ENCODE peak calls at places on chromosomes 4 and X, in seven cellular contexts. One of them, this sample, is unnamed.
A peak's percentile ranks its signal among the peaks of the same experiment; 100 is the strongest.

GRCh38 chrX:2664497-2664896 is 26.6 kb upstream of the CD99 start:
- DNase-seq in NB4: no peak
- DNase-seq in fibroblast of pulmonary artery: peak; percentile 86
- DNase-seq in GM23248: peak; percentile 92
- DNase-seq in GM12865: no peak
- DNase-seq in H7: no peak
- DNase-seq in AG10803: peak; percentile 81
- DNase-seq in this sample: no peak

GRCh38 chr4:27381806-27382205 is 521.2 kb downstream of the STIM2 start:
- DNase-seq in NB4: no peak
- DNase-seq in fibroblast of pulmonary artery: no peak
- DNase-seq in GM23248: peak; percentile 20
- DNase-seq in GM12865: no peak
- DNase-seq in H7: peak; percentile 7
- DNase-seq in AG10803: no peak
- DNase-seq in this sample: no peak

GRCh38 chr4:54254116-54254914 is 25.2 kb downstream of the PDGFRA start:
- DNase-seq in NB4: no peak
- DNase-seq in fibroblast of pulmonary artery: no peak
- DNase-seq in GM23248: peak; percentile 58
- DNase-seq in GM12865: no peak
- DNase-seq in H7: no peak
- DNase-seq in AG10803: peak; percentile 22
- DNase-seq in this sample: no peak

GRCh38 chrX:105221374-105221773 is 880 bp upstream of the TEX13A start:
- DNase-seq in NB4: peak; percentile 2
- DNase-seq in fibroblast of pulmonary artery: no peak
- DNase-seq in GM23248: no peak
- DNase-seq in GM12865: no peak
- DNase-seq in H7: no peak
- DNase-seq in AG10803: no peak
- DNase-seq in this sample: no peak

GRCh38 chrX:37809970-37810369 is 30.1 kb downstream of the CYBB start:
- DNase-seq in NB4: no peak
- DNase-seq in fibroblast of pulmonary artery: no peak
- DNase-seq in GM23248: no peak
- DNase-seq in GM12865: peak; percentile 14
- DNase-seq in H7: no peak
- DNase-seq in AG10803: no peak
- DNase-seq in this sample: no peak

GRCh38 chr4:136442447-136442846 is 1089.8 kb downstream of the PCDH18 start:
- DNase-seq in NB4: no peak
- DNase-seq in fibroblast of pulmonary artery: no peak
- DNase-seq in GM23248: no peak
- DNase-seq in GM12865: no peak
- DNase-seq in H7: no peak
- DNase-seq in AG10803: no peak
- DNase-seq in this sample: no peak

GRCh38 chr4:113146876-113147358 is 97.5 kb downstream of the ANK2 start:
- DNase-seq in NB4: no peak
- DNase-seq in fibroblast of pulmonary artery: no peak
- DNase-seq in GM23248: peak; percentile 59
- DNase-seq in GM12865: peak; percentile 22
- DNase-seq in H7: no peak
- DNase-seq in AG10803: peak; percentile 26
- DNase-seq in this sample: peak; percentile 3

GRCh38 chr4:139814285-139815015 is 148.8 kb downstream of the MGST2 start:
- DNase-seq in NB4: peak; percentile 13
- DNase-seq in fibroblast of pulmonary artery: peak; percentile 65
- DNase-seq in GM23248: peak; percentile 59
- DNase-seq in GM12865: no peak
- DNase-seq in H7: no peak
- DNase-seq in AG10803: peak; percentile 48
- DNase-seq in this sample: no peak

GRCh38 chr4:66097271-66097670 is 427.0 kb upstream of the EPHA5 start:
- DNase-seq in NB4: no peak
- DNase-seq in fibroblast of pulmonary artery: no peak
- DNase-seq in GM23248: no peak
- DNase-seq in GM12865: no peak
- DNase-seq in H7: no peak
- DNase-seq in AG10803: no peak
- DNase-seq in this sample: no peak

GRCh38 chr4:123811763-123812390 is 415.3 kb downstream of the SPRY1 start:
- DNase-seq in NB4: no peak
- DNase-seq in fibroblast of pulmonary artery: no peak
- DNase-seq in GM23248: peak; percentile 10
- DNase-seq in GM12865: peak; percentile 5
- DNase-seq in H7: no peak
- DNase-seq in AG10803: no peak
- DNase-seq in this sample: no peak

GRCh38 chrX:110395877-110396276 is 37.2 kb downstream of the RTL9 start:
- DNase-seq in NB4: no peak
- DNase-seq in fibroblast of pulmonary artery: no peak
- DNase-seq in GM23248: peak; percentile 58
- DNase-seq in GM12865: no peak
- DNase-seq in H7: no peak
- DNase-seq in AG10803: no peak
- DNase-seq in this sample: no peak

GRCh38 chr4:11483076-11483475 is 54.4 kb upstream of the HS3ST1 start:
- DNase-seq in NB4: peak; percentile 81
- DNase-seq in fibroblast of pulmonary artery: peak; percentile 39
- DNase-seq in GM23248: no peak
- DNase-seq in GM12865: no peak
- DNase-seq in H7: no peak
- DNase-seq in AG10803: no peak
- DNase-seq in this sample: no peak

GRCh38 chr4:78654809-78655208 is 103.2 kb downstream of the ANXA3 start:
- DNase-seq in NB4: peak; percentile 39
- DNase-seq in fibroblast of pulmonary artery: peak; percentile 42
- DNase-seq in GM23248: peak; percentile 72
- DNase-seq in GM12865: no peak
- DNase-seq in H7: no peak
- DNase-seq in AG10803: peak; percentile 90
- DNase-seq in this sample: no peak
- H3K4me3 ChIP-seq in NB4: no peak overlapping the region
- H3K4me3 ChIP-seq in fibroblast of pulmonary artery: no peak overlapping the region
- H3K4me3 ChIP-seq in GM23248: peak overlapping the region; percentile 8
- H3K4me3 ChIP-seq in GM12865: no peak overlapping the region
- H3K4me3 ChIP-seq in H7: no peak overlapping the region
- H3K4me3 ChIP-seq in AG10803: no peak overlapping the region
- H3K4me3 ChIP-seq in this sample: no peak overlapping the region

GRCh38 chrX:10174810-10175209 is 18.0 kb downstream of the CLCN4 start:
- DNase-seq in NB4: no peak
- DNase-seq in fibroblast of pulmonary artery: no peak
- DNase-seq in GM23248: peak; percentile 23
- DNase-seq in GM12865: no peak
- DNase-seq in H7: no peak
- DNase-seq in AG10803: peak; percentile 55
- DNase-seq in this sample: no peak

GRCh38 chrX:10174051-10174450 is 17.3 kb downstream of the CLCN4 start:
- DNase-seq in NB4: no peak
- DNase-seq in fibroblast of pulmonary artery: no peak
- DNase-seq in GM23248: no peak
- DNase-seq in GM12865: no peak
- DNase-seq in H7: no peak
- DNase-seq in AG10803: no peak
- DNase-seq in this sample: no peak

GRCh38 chrX:10172867-10173266 is 16.1 kb downstream of the CLCN4 start:
- DNase-seq in NB4: no peak
- DNase-seq in fibroblast of pulmonary artery: no peak
- DNase-seq in GM23248: peak; percentile 7
- DNase-seq in GM12865: no peak
- DNase-seq in H7: peak; percentile 71
- DNase-seq in AG10803: peak; percentile 6
- DNase-seq in this sample: no peak

GRCh38 chrX:10175317-10175871 is 18.6 kb downstream of the CLCN4 start:
- DNase-seq in NB4: peak; percentile 4
- DNase-seq in fibroblast of pulmonary artery: peak; percentile 67
- DNase-seq in GM23248: peak; percentile 74
- DNase-seq in GM12865: no peak
- DNase-seq in H7: no peak
- DNase-seq in AG10803: peak; percentile 62
- DNase-seq in this sample: no peak

GRCh38 chrX:10173331-10173900 is 16.6 kb downstream of the CLCN4 start:
- DNase-seq in NB4: no peak
- DNase-seq in fibroblast of pulmonary artery: peak; percentile 89
- DNase-seq in GM23248: peak; percentile 89
- DNase-seq in GM12865: no peak
- DNase-seq in H7: peak; percentile 91
- DNase-seq in AG10803: peak; percentile 77
- DNase-seq in this sample: no peak
- H3K4me3 ChIP-seq in NB4: no peak overlapping the region
- H3K4me3 ChIP-seq in fibroblast of pulmonary artery: no peak overlapping the region
- H3K4me3 ChIP-seq in GM23248: peak overlapping the region; percentile 67
- H3K4me3 ChIP-seq in GM12865: no peak overlapping the region
- H3K4me3 ChIP-seq in H7: peak overlapping the region; percentile 34
- H3K4me3 ChIP-seq in AG10803: no peak overlapping the region
- H3K4me3 ChIP-seq in this sample: no peak overlapping the region

GRCh38 chr4:176064539-176064938 is 1.1 kb upstream of the WDR17 start:
- DNase-seq in NB4: no peak
- DNase-seq in fibroblast of pulmonary artery: no peak
- DNase-seq in GM23248: no peak
- DNase-seq in GM12865: no peak
- DNase-seq in H7: no peak
- DNase-seq in AG10803: no peak
- DNase-seq in this sample: no peak

GRCh38 chr4:176063718-176064117 is 1.9 kb upstream of the WDR17 start:
- DNase-seq in NB4: no peak
- DNase-seq in fibroblast of pulmonary artery: no peak
- DNase-seq in GM23248: no peak
- DNase-seq in GM12865: no peak
- DNase-seq in H7: no peak
- DNase-seq in AG10803: no peak
- DNase-seq in this sample: no peak

GRCh38 chr4:176066757-176067156 is 1.1 kb downstream of the WDR17 start:
- DNase-seq in NB4: no peak
- DNase-seq in fibroblast of pulmonary artery: no peak
- DNase-seq in GM23248: no peak
- DNase-seq in GM12865: no peak
- DNase-seq in H7: no peak
- DNase-seq in AG10803: no peak
- DNase-seq in this sample: no peak

DNA sequence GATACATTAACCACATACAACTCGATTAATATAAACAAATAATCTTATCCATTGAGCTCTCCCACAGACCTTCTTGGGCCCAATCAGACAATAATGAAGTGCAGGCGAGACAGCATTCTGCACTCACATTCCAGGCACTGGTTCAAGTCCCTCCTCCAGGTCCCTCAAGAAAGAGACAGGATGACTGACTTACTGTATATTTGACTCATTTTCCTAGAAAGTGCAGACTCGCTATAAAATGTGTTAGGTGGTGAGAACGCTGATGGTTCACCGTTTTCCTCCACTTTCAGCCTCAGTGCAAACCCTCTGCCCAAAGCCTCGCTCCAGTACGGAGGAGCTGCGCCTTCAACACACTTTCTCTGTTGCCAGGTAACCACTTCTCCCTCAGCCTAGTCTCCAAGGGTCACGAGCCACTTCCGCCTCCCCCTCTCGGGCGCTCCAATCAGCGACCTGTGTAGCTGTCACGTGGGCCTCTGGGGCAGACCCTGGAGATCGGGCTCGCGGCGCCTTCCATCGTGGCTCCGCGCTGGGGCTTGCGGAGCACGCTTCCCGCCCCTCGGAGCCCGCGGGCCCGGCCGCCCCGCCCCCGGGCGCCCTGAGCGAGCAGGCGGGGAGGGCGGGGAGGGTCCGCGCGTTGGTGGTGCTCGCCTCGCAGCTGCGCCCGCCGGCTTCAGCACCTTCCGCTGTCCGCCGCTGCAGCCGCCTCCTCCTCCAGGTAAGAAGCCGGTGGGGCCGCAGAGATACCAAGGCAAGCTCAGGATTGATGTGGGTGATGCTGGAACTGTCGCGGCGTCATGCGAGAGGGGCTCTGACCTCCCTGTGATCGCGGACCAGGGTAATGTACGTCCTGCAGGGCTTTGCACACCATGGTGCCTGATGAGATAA is at the start of gene WDR17:
- DNase-seq in NB4: no peak
- DNase-seq in fibroblast of pulmonary artery: peak; percentile 57
- DNase-seq in GM23248: peak; percentile 74
- DNase-seq in GM12865: peak; percentile 93
- DNase-seq in H7: peak; percentile 93
- DNase-seq in AG10803: peak; percentile 58
- DNase-seq in this sample: peak; percentile 93
- H3K4me3 ChIP-seq in NB4: no peak within 1 kb of the TSS
- H3K4me3 ChIP-seq in fibroblast of pulmonary artery: peak within 1 kb of the TSS; percentile 55
- H3K4me3 ChIP-seq in GM23248: peak within 1 kb of the TSS; percentile 72
- H3K4me3 ChIP-seq in GM12865: peak within 1 kb of the TSS; percentile 57
- H3K4me3 ChIP-seq in H7: peak within 1 kb of the TSS; percentile 56
- H3K4me3 ChIP-seq in AG10803: peak within 1 kb of the TSS; percentile 67
- H3K4me3 ChIP-seq in this sample: peak within 1 kb of the TSS; percentile 86

GRCh38 chrX:23559975-23560374 is 107.3 kb upstream of the PRDX4 start:
- DNase-seq in NB4: no peak
- DNase-seq in fibroblast of pulmonary artery: no peak
- DNase-seq in GM23248: no peak
- DNase-seq in GM12865: no peak
- DNase-seq in H7: peak; percentile 25
- DNase-seq in AG10803: no peak
- DNase-seq in this sample: no peak

GRCh38 chrX:23554304-23554703 is 113.0 kb upstream of the PRDX4 start:
- DNase-seq in NB4: peak; percentile 46
- DNase-seq in fibroblast of pulmonary artery: peak; percentile 64
- DNase-seq in GM23248: peak; percentile 53
- DNase-seq in GM12865: peak; percentile 47
- DNase-seq in H7: peak; percentile 30
- DNase-seq in AG10803: peak; percentile 33
- DNase-seq in this sample: peak; percentile 20

GRCh38 chrX:23552289-23552688 is 115.0 kb upstream of the PRDX4 start:
- DNase-seq in NB4: no peak
- DNase-seq in fibroblast of pulmonary artery: no peak
- DNase-seq in GM23248: no peak
- DNase-seq in GM12865: no peak
- DNase-seq in H7: no peak
- DNase-seq in AG10803: no peak
- DNase-seq in this sample: no peak

GRCh38 chrX:23557070-23557469 is 110.2 kb upstream of the PRDX4 start:
- DNase-seq in NB4: peak; percentile 2
- DNase-seq in fibroblast of pulmonary artery: peak; percentile 26
- DNase-seq in GM23248: no peak
- DNase-seq in GM12865: peak; percentile 74
- DNase-seq in H7: no peak
- DNase-seq in AG10803: no peak
- DNase-seq in this sample: no peak
- H3K4me3 ChIP-seq in NB4: no peak overlapping the region
- H3K4me3 ChIP-seq in fibroblast of pulmonary artery: no peak overlapping the region
- H3K4me3 ChIP-seq in GM23248: no peak overlapping the region
- H3K4me3 ChIP-seq in GM12865: no peak overlapping the region
- H3K4me3 ChIP-seq in H7: no peak overlapping the region
- H3K4me3 ChIP-seq in AG10803: no peak overlapping the region
- H3K4me3 ChIP-seq in this sample: no peak overlapping the region

GRCh38 chrX:42220083-42220482 is 296.7 kb upstream of the CASK start:
- DNase-seq in NB4: no peak
- DNase-seq in fibroblast of pulmonary artery: no peak
- DNase-seq in GM23248: no peak
- DNase-seq in GM12865: no peak
- DNase-seq in H7: no peak
- DNase-seq in AG10803: no peak
- DNase-seq in this sample: no peak
- H3K4me3 ChIP-seq in NB4: no peak overlapping the region
- H3K4me3 ChIP-seq in fibroblast of pulmonary artery: no peak overlapping the region
- H3K4me3 ChIP-seq in GM23248: no peak overlapping the region
- H3K4me3 ChIP-seq in GM12865: no peak overlapping the region
- H3K4me3 ChIP-seq in H7: no peak overlapping the region
- H3K4me3 ChIP-seq in AG10803: no peak overlapping the region
- H3K4me3 ChIP-seq in this sample: no peak overlapping the region